ENCODE peak calls at places on chromosomes 13 and 19, in seven cellular contexts. W is IMR-90, B is mesendoderm, K is neuronal stem cell, D is mesenchymal stem cell, N is trophoblast cell, Q is H1. J is an unnamed sample.

GRCh38 chr19:49421039-49421877 is 2.0 kb downstream of the PTH2 start:
- DNase-seq in W (peak; percentile 17), B (peak; percentile 96), K (peak; percentile 88), D (peak; percentile 24), N (peak; percentile 73), Q (peak; percentile 79), J (peak; percentile 99)

GRCh38 chr13:24261566-24261965 is 47.8 kb upstream of the C1QTNF9 start:
- DNase-seq in W (no peak), B (no peak), K (no peak), D (no peak), N (no peak), Q (no peak), J (no peak)

GRCh38 chr13:41694902-41695301 is 237.6 kb downstream of the RGCC start:
- DNase-seq in W (peak; percentile 95), B (no peak), K (no peak), D (peak; percentile 96), N (peak; percentile 37), Q (no peak), J (no peak)

GRCh38 chr13:73547239-73547638 is 488.4 kb downstream of the KLF5 start:
- DNase-seq in W (no peak), B (no peak), K (no peak), D (no peak), N (no peak), Q (no peak), J (no peak)

GRCh38 chr13:49995535-49996165 is 1.2 kb upstream of the TRIM13 start:
- DNase-seq in W (no peak), B (peak; percentile 41), K (no peak), D (peak; percentile 29), N (peak; percentile 17), Q (no peak), J (no peak)

GRCh38 chr13:112958127-112958989 is 10.7 kb upstream of the MCF2L start:
- DNase-seq in W (no peak), B (no peak), K (no peak), D (no peak), N (no peak), Q (no peak), J (no peak)

GRCh38 chr19:28435551-28436261 is 777.2 kb downstream of the UQCRFS1 start:
- DNase-seq in W (no peak), B (no peak), K (no peak), D (no peak), N (no peak), Q (no peak), J (no peak)

GRCh38 chr19:50266896-50267295 is 62.3 kb downstream of the KCNC3 start:
- DNase-seq in W (no peak), B (peak; percentile 87), K (no peak), D (no peak), N (peak; percentile 2), Q (peak; percentile 84), J (peak; percentile 97)

GRCh38 chr19:47411101-47411500 is 8.2 kb downstream of the MEIS3 start:
- DNase-seq in W (peak; percentile 40), B (no peak), K (no peak), D (peak; percentile 67), N (peak; percentile 75), Q (no peak), J (no peak)

GRCh38 chr19:14555918-14556661 is 15.8 kb downstream of the NDUFB7 start:
- DNase-seq in W (peak; percentile 34), B (no peak), K (no peak), D (peak; percentile 52), N (peak; percentile 90), Q (no peak), J (peak; percentile 30)

GRCh38 chr13:44719857-44720671 is 143.9 kb upstream of the TSC22D1 start:
- DNase-seq in W (peak; percentile 75), B (no peak), K (no peak), D (peak; percentile 36), N (peak; percentile 39), Q (no peak), J (no peak)

GRCh38 chr13:31908696-31909386 is 122.7 kb upstream of the FRY start:
- DNase-seq in W (no peak), B (peak; percentile 39), K (no peak), D (no peak), N (peak; percentile 93), Q (no peak), J (no peak)

GRCh38 chr19:56119585-56119978 is 1.5 kb downstream of the ZNF787 start:
- DNase-seq in W (peak; percentile 44), B (no peak), K (no peak), D (peak; percentile 49), N (peak; percentile 76), Q (no peak), J (no peak)

GRCh38 chr19:540867-541637 is 2.8 kb upstream of the GZMM start:
- DNase-seq in W (no peak), B (no peak), K (no peak), D (no peak), N (no peak), Q (no peak), J (peak; percentile 27)

GRCh38 chr13:107650081-107650701 is 565.1 kb downstream of the LIG4 start:
- DNase-seq in W (peak; percentile 62), B (peak; percentile 78), K (peak; percentile 57), D (peak; percentile 68), N (peak; percentile 47), Q (peak; percentile 47), J (peak; percentile 78)

GRCh38 chr13:111629016-111629415 is 308.6 kb downstream of the TEX29 start:
- DNase-seq in W (no peak), B (no peak), K (no peak), D (no peak), N (no peak), Q (no peak), J (peak; percentile 12)

GRCh38 chr13:33722216-33722900 is 95.6 kb upstream of the RFC3 start:
- DNase-seq in W (peak; percentile 7), B (no peak), K (no peak), D (peak; percentile 37), N (no peak), Q (no peak), J (no peak)

GRCh38 chr19:7911509-7912143 is 3.0 kb upstream of the TGFBR3L start:
- DNase-seq in W (no peak), B (no peak), K (no peak), D (no peak), N (no peak), Q (no peak), J (no peak)

GRCh38 chr13:112177889-112178288 is 110.9 kb downstream of the SOX1 start:
- DNase-seq in W (no peak), B (no peak), K (no peak), D (no peak), N (no peak), Q (no peak), J (no peak)

GRCh38 chr13:76455960-76456359 is 430.2 kb downstream of the KCTD12 start:
- DNase-seq in W (peak; percentile 78), B (no peak), K (no peak), D (peak; percentile 87), N (no peak), Q (no peak), J (no peak)

DNA sequence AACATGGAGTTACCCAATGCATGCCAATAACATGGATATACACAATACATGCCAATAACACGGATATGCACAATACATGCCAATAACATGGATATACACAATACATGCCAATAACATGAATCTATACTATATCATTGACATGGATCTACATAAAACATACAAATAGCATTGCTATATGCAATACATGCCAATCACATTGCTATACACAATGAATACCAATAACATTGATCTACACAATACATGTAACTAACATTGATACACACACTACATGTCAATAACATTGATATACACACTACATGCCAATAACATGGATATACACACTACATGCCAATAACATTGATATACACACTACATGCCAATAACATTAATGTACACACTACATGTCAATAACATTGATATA is 932 bp upstream of the PIP5K1C start:
- DNase-seq in W (no peak), B (no peak), K (no peak), D (no peak), N (no peak), Q (no peak), J (no peak)
- H3K18ac ChIP-seq in W (no peak overlapping the region), B (no peak overlapping the region), K (no peak overlapping the region), D (no peak overlapping the region), N (no peak overlapping the region), Q (no peak overlapping the region), J (no peak overlapping the region)

GRCh38 chr19:18980432-18981020 is 39.5 kb upstream of the HOMER3 start:
- DNase-seq in W (no peak), B (no peak), K (no peak), D (no peak), N (no peak), Q (no peak), J (no peak)
- H2BK120ac ChIP-seq in W (no peak overlapping the region), B (no peak overlapping the region), K (no peak overlapping the region), D (no peak overlapping the region), N (no peak overlapping the region), Q (no peak overlapping the region), J (no peak overlapping the region)

GRCh38 chr19:36051637-36052036 is 2.4 kb downstream of the THAP8 start:
- DNase-seq in W (no peak), B (peak; percentile 47), K (no peak), D (no peak), N (no peak), Q (no peak), J (peak; percentile 61)

GRCh38 chr19:36058481-36059179 is 3.9 kb downstream of the WDR62 start:
- DNase-seq in W (no peak), B (no peak), K (no peak), D (no peak), N (peak; percentile 80), Q (no peak), J (no peak)

GRCh38 chr19:36054119-36054732 is at the start of gene THAP8:
- DNase-seq in W (peak; percentile 99), B (peak; percentile 99), K (peak; percentile 98), D (peak; percentile 100), N (peak; percentile 97), Q (peak; percentile 96), J (peak; percentile 99)

GRCh38 chr19:36051236-36051635 is 2.8 kb downstream of the THAP8 start:
- DNase-seq in W (no peak), B (peak; percentile 89), K (no peak), D (no peak), N (no peak), Q (no peak), J (peak; percentile 85)

GRCh38 chr19:36054733-36055686 is at the start of gene WDR62:
- DNase-seq in W (no peak), B (peak; percentile 94), K (peak; percentile 94), D (peak; percentile 95), N (peak; percentile 94), Q (no peak), J (peak; percentile 92)
- H3K18ac ChIP-seq in W (peak within 1 kb of the TSS; percentile 64), B (no peak within 1 kb of the TSS), K (peak within 1 kb of the TSS; percentile 93), D (peak within 1 kb of the TSS; percentile 82), N (peak within 1 kb of the TSS; percentile 75), Q (peak within 1 kb of the TSS; percentile 94), J (peak within 1 kb of the TSS; percentile 63)

DNA sequence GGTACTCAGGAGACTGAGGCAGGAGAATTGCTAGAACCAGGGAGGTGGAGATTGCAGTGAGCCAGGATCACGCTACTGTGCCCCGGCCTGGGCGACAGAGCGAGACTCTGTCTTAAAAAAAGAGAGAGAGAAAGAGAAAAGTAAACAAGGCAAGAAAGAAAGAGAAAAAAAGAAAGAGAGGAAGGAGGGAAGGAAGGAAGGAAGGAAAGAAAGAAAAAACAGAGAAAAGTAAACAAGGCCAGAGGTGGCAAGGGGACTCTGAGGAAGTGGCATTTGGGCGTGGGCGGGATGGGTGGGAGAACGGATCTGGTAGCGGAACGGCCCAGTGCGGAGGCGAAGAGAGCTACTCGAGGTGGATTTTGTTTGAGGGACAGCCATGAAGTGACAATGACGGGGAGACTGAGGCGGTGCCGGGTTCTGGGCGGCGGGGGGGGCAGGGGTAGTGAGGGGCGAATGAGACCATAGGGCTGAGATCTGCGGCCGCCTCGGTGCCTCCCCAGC is 7.4 kb upstream of the ARRDC2 start:
- DNase-seq in W (no peak), B (no peak), K (no peak), D (no peak), N (no peak), Q (no peak), J (no peak)
- H2BK120ac ChIP-seq in W (peak overlapping the region; percentile 33), B (no peak overlapping the region), K (no peak overlapping the region), D (no peak overlapping the region), N (no peak overlapping the region), Q (no peak overlapping the region), J (no peak overlapping the region)

GRCh38 chr19:45339629-45340028 is 921 bp upstream of the KLC3 start:
- DNase-seq in W (no peak), B (no peak), K (no peak), D (no peak), N (no peak), Q (no peak), J (no peak)
- H3K18ac ChIP-seq in W (no peak overlapping the region), B (no peak overlapping the region), K (no peak overlapping the region), D (no peak overlapping the region), N (no peak overlapping the region), Q (no peak overlapping the region), J (no peak overlapping the region)

J was measured in H9.